ENCODE peak calls at places on chromosomes 12 and 14, in seven cellular contexts. T, Z, N, S, O, V and X are unnamed samples.

GRCh38 chr12:115273446-115273845 is 589.5 kb upstream of the TBX3 start:
- DNase-seq in N (peak; percentile 8), T (no peak), O (no peak), S (no peak), V (no peak), Z (no peak), X (no peak)

GRCh38 chr12:44379827-44380226 is 496.3 kb downstream of the NELL2 start:
- DNase-seq in S (no peak), O (no peak), V (peak; percentile 42), N (peak; percentile 42), Z (no peak), T (peak; percentile 3), X (no peak)

GRCh38 chr12:47066278-47067048 is 13.0 kb upstream of the PCED1B start:
- DNase-seq in S (no peak), N (no peak), V (no peak), O (no peak), Z (peak; percentile 54), T (no peak), X (no peak)

GRCh38 chr12:46160081-46160980 is 108.5 kb downstream of the SLC38A1 start:
- DNase-seq in S (no peak), O (peak; percentile 26), Z (peak; percentile 44), V (no peak), N (no peak), T (no peak), X (peak; percentile 53)

GRCh38 chr12:121595520-121595919 is 14.7 kb upstream of the KDM2B start:
- DNase-seq in T (no peak), O (peak; percentile 28), V (no peak), S (no peak), Z (no peak), N (no peak), X (no peak)

GRCh38 chr14:78637489-78637888 is 467.3 kb downstream of the NRXN3 start:
- DNase-seq in S (no peak), Z (no peak), N (no peak), T (no peak), O (no peak), V (no peak), X (no peak)

GRCh38 chr12:6233121-6233971 is 33.1 kb downstream of the CD9 start:
- DNase-seq in N (no peak), Z (no peak), S (no peak), T (no peak), V (no peak), O (no peak), X (no peak)

GRCh38 chr14:75334191-75335051 is 55.8 kb downstream of the FOS start:
- DNase-seq in S (no peak), V (no peak), N (no peak), Z (peak; percentile 3), T (no peak), O (no peak), X (peak; percentile 82)

GRCh38 chr14:89032086-89032649 is 207.7 kb downstream of the TTC8 start:
- DNase-seq in S (no peak), O (no peak), N (peak; percentile 48), T (no peak), Z (no peak), V (peak; percentile 40), X (no peak)

GRCh38 chr14:58864751-58865519 is 227.2 kb downstream of the DACT1 start:
- DNase-seq in T (no peak), Z (peak; percentile 82), S (no peak), N (peak; percentile 53), V (no peak), O (no peak), X (peak; percentile 70)

GRCh38 chr12:54649825-54650224 is 1.7 kb upstream of the DCD start:
- DNase-seq in T (no peak), S (no peak), N (no peak), O (no peak), V (no peak), Z (no peak), X (no peak)
- H3K18ac ChIP-seq in T (no peak overlapping the region), S (no peak overlapping the region), N (no peak overlapping the region), O (no peak overlapping the region), V (no peak overlapping the region), Z (no peak overlapping the region), X (no peak overlapping the region)

GRCh38 chr12:108995370-108995992 is 25.4 kb downstream of the SVOP start:
- DNase-seq in Z (no peak), T (no peak), O (no peak), S (no peak), V (no peak), N (no peak), X (no peak)
- H3K18ac ChIP-seq in Z (no peak overlapping the region), T (no peak overlapping the region), O (no peak overlapping the region), S (no peak overlapping the region), V (no peak overlapping the region), N (no peak overlapping the region), X (no peak overlapping the region)

GRCh38 chr14:26526132-26526531 is 71.7 kb downstream of the NOVA1 start:
- DNase-seq in Z (peak; percentile 21), V (no peak), O (no peak), T (no peak), N (no peak), S (no peak), X (peak; percentile 38)

GRCh38 chr14:26522985-26523384 is 74.8 kb downstream of the NOVA1 start:
- DNase-seq in V (no peak), N (no peak), S (no peak), O (no peak), T (no peak), Z (peak; percentile 89), X (peak; percentile 63)

GRCh38 chr14:26528415-26529182 is 69.2 kb downstream of the NOVA1 start:
- DNase-seq in Z (peak; percentile 15), O (no peak), N (no peak), T (no peak), S (no peak), V (no peak), X (no peak)

GRCh38 chr14:26527095-26527494 is 70.7 kb downstream of the NOVA1 start:
- DNase-seq in O (no peak), S (no peak), V (no peak), Z (peak; percentile 72), N (no peak), T (no peak), X (peak; percentile 57)

GRCh38 chr14:26525057-26525456 is 72.8 kb downstream of the NOVA1 start:
- DNase-seq in O (no peak), S (no peak), Z (no peak), N (no peak), V (no peak), T (no peak), X (no peak)
- H3K18ac ChIP-seq in O (no peak overlapping the region), S (no peak overlapping the region), Z (no peak overlapping the region), N (no peak overlapping the region), V (no peak overlapping the region), T (no peak overlapping the region), X (no peak overlapping the region)

DNA sequence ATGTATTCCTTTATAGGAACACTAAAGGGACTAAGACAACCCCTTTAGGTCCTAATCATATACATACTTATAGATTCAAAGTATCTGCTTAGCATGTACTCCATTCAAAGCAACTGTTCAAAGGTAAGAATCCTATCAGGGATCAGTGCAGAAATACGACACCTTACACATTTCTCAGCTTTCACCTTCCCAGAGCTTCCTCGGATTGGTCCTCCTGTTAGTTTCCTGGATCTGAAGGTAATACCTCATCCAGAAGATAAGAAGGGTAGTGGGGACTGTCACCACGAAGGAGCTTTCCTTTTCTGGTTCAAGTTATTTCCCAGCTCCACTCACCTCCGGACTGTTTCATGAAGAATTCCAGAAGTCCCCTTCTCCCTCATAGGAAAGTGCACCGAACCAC is 38.0 kb downstream of the RCOR1 start:
- DNase-seq in N (peak; percentile 73), V (no peak), Z (no peak), T (no peak), S (no peak), O (no peak), X (no peak)
- H3K18ac ChIP-seq in N (no peak overlapping the region), V (no peak overlapping the region), Z (no peak overlapping the region), T (no peak overlapping the region), S (no peak overlapping the region), O (no peak overlapping the region), X (no peak overlapping the region)

GRCh38 chr12:57893460-57894353 is 47.2 kb upstream of the CTDSP2 start:
- DNase-seq in T (no peak), S (no peak), O (no peak), V (peak; percentile 61), N (peak; percentile 59), Z (peak; percentile 91), X (peak; percentile 97)
- H3K18ac ChIP-seq in T (peak overlapping the region; percentile 2), S (peak overlapping the region; percentile 72), O (no peak overlapping the region), V (no peak overlapping the region), N (no peak overlapping the region), Z (peak overlapping the region; percentile 97), X (peak overlapping the region; percentile 99)

GRCh38 chr14:76717508-76717907 is 43.8 kb upstream of the VASH1 start:
- DNase-seq in T (no peak), V (no peak), N (no peak), S (no peak), O (no peak), Z (no peak), X (no peak)
- H3K18ac ChIP-seq in T (peak overlapping the region; percentile 41), V (no peak overlapping the region), N (no peak overlapping the region), S (no peak overlapping the region), O (no peak overlapping the region), Z (no peak overlapping the region), X (no peak overlapping the region)

GRCh38 chr14:29353473-29353872 is 574.2 kb downstream of the PRKD1 start:
- DNase-seq in Z (no peak), O (no peak), S (no peak), T (no peak), V (no peak), N (no peak), X (no peak)
- H3K18ac ChIP-seq in Z (no peak overlapping the region), O (no peak overlapping the region), S (no peak overlapping the region), T (no peak overlapping the region), V (no peak overlapping the region), N (no peak overlapping the region), X (no peak overlapping the region)